ENCODE peak calls at places on chromosome 10, in ten cellular contexts. One of them, this sample, is unnamed.

GRCh38 chr10:63375859-63376258 is 89.9 kb downstream of the JMJD1C start:
- DNase-seq in HepG2: no peak
- DNase-seq in CD8-positive, alpha-beta memory T cell: no peak
- DNase-seq in Peyer's patch: no peak
- DNase-seq in prostate gland: no peak
- DNase-seq in CD4-positive, CD25-positive, alpha-beta regulatory T cell: no peak
- DNase-seq in HCT116: no peak
- DNase-seq in uterus: no peak
- DNase-seq in psoas muscle: no peak
- DNase-seq in hepatocyte: no peak
- DNase-seq in this sample: no peak

GRCh38 chr10:93464826-93465388 is 17.2 kb downstream of the MYOF start:
- DNase-seq in HepG2: no peak
- DNase-seq in CD8-positive, alpha-beta memory T cell: no peak
- DNase-seq in Peyer's patch: no peak
- DNase-seq in prostate gland: no peak
- DNase-seq in CD4-positive, CD25-positive, alpha-beta regulatory T cell: no peak
- DNase-seq in HCT116: no peak
- DNase-seq in uterus: no peak
- DNase-seq in psoas muscle: no peak
- DNase-seq in hepatocyte: no peak
- DNase-seq in this sample: no peak

GRCh38 chr10:33143160-33143728 is 185.2 kb upstream of the ITGB1 start:
- DNase-seq in HepG2: peak
- DNase-seq in CD8-positive, alpha-beta memory T cell: no peak
- DNase-seq in Peyer's patch: no peak
- DNase-seq in prostate gland: no peak
- DNase-seq in CD4-positive, CD25-positive, alpha-beta regulatory T cell: no peak
- DNase-seq in HCT116: no peak
- DNase-seq in uterus: no peak
- DNase-seq in psoas muscle: no peak
- DNase-seq in hepatocyte: no peak
- DNase-seq in this sample: no peak

GRCh38 chr10:80599424-80599847 is 61.7 kb downstream of the SH2D4B start:
- DNase-seq in HepG2: peak
- DNase-seq in CD8-positive, alpha-beta memory T cell: peak
- DNase-seq in Peyer's patch: no peak
- DNase-seq in prostate gland: no peak
- DNase-seq in CD4-positive, CD25-positive, alpha-beta regulatory T cell: no peak
- DNase-seq in HCT116: peak
- DNase-seq in uterus: no peak
- DNase-seq in psoas muscle: no peak
- DNase-seq in hepatocyte: peak
- DNase-seq in this sample: peak

GRCh38 chr10:108049668-108050067 is 885.2 kb upstream of the SORCS1 start:
- DNase-seq in HepG2: no peak
- DNase-seq in CD8-positive, alpha-beta memory T cell: no peak
- DNase-seq in Peyer's patch: no peak
- DNase-seq in prostate gland: no peak
- DNase-seq in CD4-positive, CD25-positive, alpha-beta regulatory T cell: no peak
- DNase-seq in HCT116: no peak
- DNase-seq in uterus: no peak
- DNase-seq in psoas muscle: no peak
- DNase-seq in hepatocyte: no peak
- DNase-seq in this sample: no peak

GRCh38 chr10:131078131-131078881 is 233.2 kb downstream of the TCERG1L start:
- DNase-seq in HepG2: no peak
- DNase-seq in CD8-positive, alpha-beta memory T cell: no peak
- DNase-seq in Peyer's patch: no peak
- DNase-seq in prostate gland: no peak
- DNase-seq in CD4-positive, CD25-positive, alpha-beta regulatory T cell: no peak
- DNase-seq in HCT116: no peak
- DNase-seq in uterus: no peak
- DNase-seq in psoas muscle: no peak
- DNase-seq in hepatocyte: no peak
- DNase-seq in this sample: no peak

GRCh38 chr10:102648889-102649752 is 4.8 kb downstream of the TRIM8 start:
- DNase-seq in HepG2: no peak
- DNase-seq in CD8-positive, alpha-beta memory T cell: no peak
- DNase-seq in Peyer's patch: peak
- DNase-seq in prostate gland: peak
- DNase-seq in CD4-positive, CD25-positive, alpha-beta regulatory T cell: peak
- DNase-seq in HCT116: no peak
- DNase-seq in uterus: no peak
- DNase-seq in psoas muscle: peak
- DNase-seq in hepatocyte: no peak
- DNase-seq in this sample: peak

GRCh38 chr10:120586471-120586872 is 129.4 kb downstream of the PLPP4 start:
- DNase-seq in HepG2: no peak
- DNase-seq in CD8-positive, alpha-beta memory T cell: no peak
- DNase-seq in Peyer's patch: no peak
- DNase-seq in prostate gland: no peak
- DNase-seq in CD4-positive, CD25-positive, alpha-beta regulatory T cell: no peak
- DNase-seq in HCT116: no peak
- DNase-seq in uterus: no peak
- DNase-seq in psoas muscle: no peak
- DNase-seq in hepatocyte: no peak
- DNase-seq in this sample: no peak

GRCh38 chr10:84289521-84290200 is 38.7 kb upstream of the CCSER2 start:
- DNase-seq in HepG2: no peak
- DNase-seq in CD8-positive, alpha-beta memory T cell: no peak
- DNase-seq in Peyer's patch: no peak
- DNase-seq in prostate gland: no peak
- DNase-seq in CD4-positive, CD25-positive, alpha-beta regulatory T cell: no peak
- DNase-seq in HCT116: no peak
- DNase-seq in uterus: no peak
- DNase-seq in psoas muscle: no peak
- DNase-seq in hepatocyte: no peak
- DNase-seq in this sample: no peak

GRCh38 chr10:12961416-12961815 is 40.1 kb downstream of the CCDC3 start:
- DNase-seq in HepG2: no peak
- DNase-seq in CD8-positive, alpha-beta memory T cell: no peak
- DNase-seq in Peyer's patch: no peak
- DNase-seq in prostate gland: no peak
- DNase-seq in CD4-positive, CD25-positive, alpha-beta regulatory T cell: no peak
- DNase-seq in HCT116: no peak
- DNase-seq in uterus: no peak
- DNase-seq in psoas muscle: no peak
- DNase-seq in hepatocyte: no peak
- DNase-seq in this sample: no peak

GRCh38 chr10:101236376-101237079 is 7.3 kb upstream of the LBX1 start:
- DNase-seq in HepG2: no peak
- DNase-seq in CD8-positive, alpha-beta memory T cell: no peak
- DNase-seq in Peyer's patch: no peak
- DNase-seq in prostate gland: no peak
- DNase-seq in CD4-positive, CD25-positive, alpha-beta regulatory T cell: no peak
- DNase-seq in HCT116: no peak
- DNase-seq in uterus: no peak
- DNase-seq in psoas muscle: no peak
- DNase-seq in hepatocyte: no peak
- DNase-seq in this sample: no peak

GRCh38 chr10:10677479-10677878 is 340.2 kb upstream of the CELF2 start:
- DNase-seq in HepG2: no peak
- DNase-seq in CD8-positive, alpha-beta memory T cell: no peak
- DNase-seq in Peyer's patch: no peak
- DNase-seq in prostate gland: peak
- DNase-seq in CD4-positive, CD25-positive, alpha-beta regulatory T cell: no peak
- DNase-seq in HCT116: no peak
- DNase-seq in uterus: peak
- DNase-seq in psoas muscle: peak
- DNase-seq in hepatocyte: peak
- DNase-seq in this sample: no peak

GRCh38 chr10:63267414-63268138 is 134.4 kb downstream of the NRBF2 start:
- DNase-seq in HepG2: peak
- DNase-seq in CD8-positive, alpha-beta memory T cell: no peak
- DNase-seq in Peyer's patch: no peak
- DNase-seq in prostate gland: peak
- DNase-seq in CD4-positive, CD25-positive, alpha-beta regulatory T cell: peak
- DNase-seq in HCT116: peak
- DNase-seq in uterus: no peak
- DNase-seq in psoas muscle: no peak
- DNase-seq in hepatocyte: peak
- DNase-seq in this sample: peak

GRCh38 chr10:122348512-122348911 is 26.0 kb upstream of the PLEKHA1 start:
- DNase-seq in HepG2: no peak
- DNase-seq in CD8-positive, alpha-beta memory T cell: no peak
- DNase-seq in Peyer's patch: no peak
- DNase-seq in prostate gland: no peak
- DNase-seq in CD4-positive, CD25-positive, alpha-beta regulatory T cell: no peak
- DNase-seq in HCT116: no peak
- DNase-seq in uterus: no peak
- DNase-seq in psoas muscle: no peak
- DNase-seq in hepatocyte: no peak
- DNase-seq in this sample: no peak

GRCh38 chr10:98463976-98464754 is 17.4 kb upstream of the HPS1 start:
- DNase-seq in HepG2: no peak
- DNase-seq in CD8-positive, alpha-beta memory T cell: no peak
- DNase-seq in Peyer's patch: no peak
- DNase-seq in prostate gland: no peak
- DNase-seq in CD4-positive, CD25-positive, alpha-beta regulatory T cell: no peak
- DNase-seq in HCT116: no peak
- DNase-seq in uterus: no peak
- DNase-seq in psoas muscle: no peak
- DNase-seq in hepatocyte: no peak
- DNase-seq in this sample: no peak
- H3K27ac ChIP-seq in HepG2: no peak
- H3K27ac ChIP-seq in CD8-positive, alpha-beta memory T cell: no peak
- H3K27ac ChIP-seq in Peyer's patch: no peak
- H3K27ac ChIP-seq in prostate gland: no peak
- H3K27ac ChIP-seq in CD4-positive, CD25-positive, alpha-beta regulatory T cell: no peak
- H3K27ac ChIP-seq in HCT116: no peak
- H3K27ac ChIP-seq in uterus: no peak
- H3K27ac ChIP-seq in psoas muscle: no peak
- H3K27ac ChIP-seq in hepatocyte: no peak
- H3K27ac ChIP-seq in this sample: no peak

GRCh38 chr10:31359979-31360378 is 41.0 kb downstream of the ZEB1 start:
- DNase-seq in HepG2: peak
- DNase-seq in CD8-positive, alpha-beta memory T cell: no peak
- DNase-seq in Peyer's patch: no peak
- DNase-seq in prostate gland: no peak
- DNase-seq in CD4-positive, CD25-positive, alpha-beta regulatory T cell: no peak
- DNase-seq in HCT116: no peak
- DNase-seq in uterus: no peak
- DNase-seq in psoas muscle: no peak
- DNase-seq in hepatocyte: peak
- DNase-seq in this sample: no peak
- H3K27ac ChIP-seq in HepG2: no peak
- H3K27ac ChIP-seq in CD8-positive, alpha-beta memory T cell: no peak
- H3K27ac ChIP-seq in Peyer's patch: no peak
- H3K27ac ChIP-seq in prostate gland: no peak
- H3K27ac ChIP-seq in CD4-positive, CD25-positive, alpha-beta regulatory T cell: no peak
- H3K27ac ChIP-seq in HCT116: no peak
- H3K27ac ChIP-seq in uterus: no peak
- H3K27ac ChIP-seq in psoas muscle: peak
- H3K27ac ChIP-seq in hepatocyte: no peak
- H3K27ac ChIP-seq in this sample: no peak

GRCh38 chr10:103794996-103795395 is 60.4 kb downstream of the SH3PXD2A start:
- DNase-seq in HepG2: no peak
- DNase-seq in CD8-positive, alpha-beta memory T cell: no peak
- DNase-seq in Peyer's patch: no peak
- DNase-seq in prostate gland: no peak
- DNase-seq in CD4-positive, CD25-positive, alpha-beta regulatory T cell: no peak
- DNase-seq in HCT116: no peak
- DNase-seq in uterus: no peak
- DNase-seq in psoas muscle: no peak
- DNase-seq in hepatocyte: no peak
- DNase-seq in this sample: no peak
- H3K27ac ChIP-seq in HepG2: peak
- H3K27ac ChIP-seq in CD8-positive, alpha-beta memory T cell: no peak
- H3K27ac ChIP-seq in Peyer's patch: peak
- H3K27ac ChIP-seq in prostate gland: peak
- H3K27ac ChIP-seq in CD4-positive, CD25-positive, alpha-beta regulatory T cell: no peak
- H3K27ac ChIP-seq in HCT116: no peak
- H3K27ac ChIP-seq in uterus: no peak
- H3K27ac ChIP-seq in psoas muscle: no peak
- H3K27ac ChIP-seq in hepatocyte: peak
- H3K27ac ChIP-seq in this sample: no peak

GRCh38 chr10:62234284-62234605 is 34.4 kb downstream of the RTKN2 start:
- DNase-seq in HepG2: no peak
- DNase-seq in CD8-positive, alpha-beta memory T cell: no peak
- DNase-seq in Peyer's patch: no peak
- DNase-seq in prostate gland: no peak
- DNase-seq in CD4-positive, CD25-positive, alpha-beta regulatory T cell: no peak
- DNase-seq in HCT116: no peak
- DNase-seq in uterus: no peak
- DNase-seq in psoas muscle: no peak
- DNase-seq in hepatocyte: no peak
- DNase-seq in this sample: no peak

GRCh38 chr10:62238880-62239279 is 29.8 kb downstream of the RTKN2 start:
- DNase-seq in HepG2: no peak
- DNase-seq in CD8-positive, alpha-beta memory T cell: no peak
- DNase-seq in Peyer's patch: no peak
- DNase-seq in prostate gland: no peak
- DNase-seq in CD4-positive, CD25-positive, alpha-beta regulatory T cell: peak
- DNase-seq in HCT116: no peak
- DNase-seq in uterus: no peak
- DNase-seq in psoas muscle: no peak
- DNase-seq in hepatocyte: no peak
- DNase-seq in this sample: no peak

GRCh38 chr10:62233494-62234283 is 35.0 kb downstream of the RTKN2 start:
- DNase-seq in HepG2: no peak
- DNase-seq in CD8-positive, alpha-beta memory T cell: no peak
- DNase-seq in Peyer's patch: no peak
- DNase-seq in prostate gland: no peak
- DNase-seq in CD4-positive, CD25-positive, alpha-beta regulatory T cell: no peak
- DNase-seq in HCT116: no peak
- DNase-seq in uterus: no peak
- DNase-seq in psoas muscle: no peak
- DNase-seq in hepatocyte: no peak
- DNase-seq in this sample: no peak

GRCh38 chr10:62239994-62240393 is 28.6 kb downstream of the RTKN2 start:
- DNase-seq in HepG2: no peak
- DNase-seq in CD8-positive, alpha-beta memory T cell: no peak
- DNase-seq in Peyer's patch: no peak
- DNase-seq in prostate gland: no peak
- DNase-seq in CD4-positive, CD25-positive, alpha-beta regulatory T cell: peak
- DNase-seq in HCT116: no peak
- DNase-seq in uterus: no peak
- DNase-seq in psoas muscle: no peak
- DNase-seq in hepatocyte: no peak
- DNase-seq in this sample: peak

GRCh38 chr10:62237506-62237905 is 31.1 kb downstream of the RTKN2 start:
- DNase-seq in HepG2: no peak
- DNase-seq in CD8-positive, alpha-beta memory T cell: no peak
- DNase-seq in Peyer's patch: no peak
- DNase-seq in prostate gland: no peak
- DNase-seq in CD4-positive, CD25-positive, alpha-beta regulatory T cell: no peak
- DNase-seq in HCT116: no peak
- DNase-seq in uterus: no peak
- DNase-seq in psoas muscle: no peak
- DNase-seq in hepatocyte: no peak
- DNase-seq in this sample: no peak
- H3K27ac ChIP-seq in HepG2: no peak
- H3K27ac ChIP-seq in CD8-positive, alpha-beta memory T cell: no peak
- H3K27ac ChIP-seq in Peyer's patch: no peak
- H3K27ac ChIP-seq in prostate gland: no peak
- H3K27ac ChIP-seq in CD4-positive, CD25-positive, alpha-beta regulatory T cell: peak
- H3K27ac ChIP-seq in HCT116: no peak
- H3K27ac ChIP-seq in uterus: no peak
- H3K27ac ChIP-seq in psoas muscle: no peak
- H3K27ac ChIP-seq in hepatocyte: no peak
- H3K27ac ChIP-seq in this sample: no peak

GRCh38 chr10:77188000-77188395 is 449.6 kb downstream of the KCNMA1 start:
- DNase-seq in HepG2: no peak
- DNase-seq in CD8-positive, alpha-beta memory T cell: no peak
- DNase-seq in Peyer's patch: no peak
- DNase-seq in prostate gland: no peak
- DNase-seq in CD4-positive, CD25-positive, alpha-beta regulatory T cell: no peak
- DNase-seq in HCT116: no peak
- DNase-seq in uterus: no peak
- DNase-seq in psoas muscle: no peak
- DNase-seq in hepatocyte: no peak
- DNase-seq in this sample: no peak
- H3K27ac ChIP-seq in HepG2: no peak
- H3K27ac ChIP-seq in CD8-positive, alpha-beta memory T cell: no peak
- H3K27ac ChIP-seq in Peyer's patch: peak
- H3K27ac ChIP-seq in prostate gland: no peak
- H3K27ac ChIP-seq in CD4-positive, CD25-positive, alpha-beta regulatory T cell: no peak
- H3K27ac ChIP-seq in HCT116: no peak
- H3K27ac ChIP-seq in uterus: peak
- H3K27ac ChIP-seq in psoas muscle: no peak
- H3K27ac ChIP-seq in hepatocyte: no peak
- H3K27ac ChIP-seq in this sample: no peak